ENCODE peak calls at places on chromosomes 13 and 19, in seven cellular contexts. G is A549, K is right lobe of liver, N is GM12891, A is breast epithelium, O is heart left ventricle, V is NB4. X is an unnamed sample.

GRCh38 chr13:40384976-40385857 is 281.2 kb downstream of the FOXO1 start:
- DNase-seq in O (no peak), N (no peak), K (no peak), A (no peak), V (no peak), G (no peak), X (no peak)

GRCh38 chr19:45667620-45668341 is at the start of gene GIPR:
- DNase-seq in K (peak), A (peak), O (no peak), V (peak), G (peak), N (no peak), X (no peak)

GRCh38 chr13:113672002-113672651 is 5.1 kb downstream of the GRK1 start:
- DNase-seq in K (no peak), N (no peak), O (no peak), V (no peak), G (no peak), A (no peak), X (no peak)

GRCh38 chr19:19154768-19155494 is 15.1 kb downstream of the MEF2B start:
- DNase-seq in O (no peak), G (no peak), N (no peak), A (no peak), V (no peak), K (no peak), X (no peak)

GRCh38 chr13:110467516-110467915 is 94.0 kb downstream of the RAB20 start:
- DNase-seq in V (no peak), A (no peak), K (no peak), O (no peak), N (no peak), G (no peak), X (no peak)

GRCh38 chr13:45207319-45207718 is 6.5 kb upstream of the KCTD4 start:
- DNase-seq in A (no peak), N (no peak), O (no peak), K (no peak), V (no peak), G (no peak), X (no peak)

GRCh38 chr19:28862238-28862637 is 350.7 kb downstream of the UQCRFS1 start:
- DNase-seq in A (no peak), N (no peak), V (no peak), G (no peak), K (no peak), O (no peak), X (no peak)

GRCh38 chr13:29436291-29436690 is 159.2 kb downstream of the SLC7A1 start:
- DNase-seq in O (no peak), K (no peak), V (no peak), A (no peak), G (no peak), N (no peak), X (no peak)

DNA sequence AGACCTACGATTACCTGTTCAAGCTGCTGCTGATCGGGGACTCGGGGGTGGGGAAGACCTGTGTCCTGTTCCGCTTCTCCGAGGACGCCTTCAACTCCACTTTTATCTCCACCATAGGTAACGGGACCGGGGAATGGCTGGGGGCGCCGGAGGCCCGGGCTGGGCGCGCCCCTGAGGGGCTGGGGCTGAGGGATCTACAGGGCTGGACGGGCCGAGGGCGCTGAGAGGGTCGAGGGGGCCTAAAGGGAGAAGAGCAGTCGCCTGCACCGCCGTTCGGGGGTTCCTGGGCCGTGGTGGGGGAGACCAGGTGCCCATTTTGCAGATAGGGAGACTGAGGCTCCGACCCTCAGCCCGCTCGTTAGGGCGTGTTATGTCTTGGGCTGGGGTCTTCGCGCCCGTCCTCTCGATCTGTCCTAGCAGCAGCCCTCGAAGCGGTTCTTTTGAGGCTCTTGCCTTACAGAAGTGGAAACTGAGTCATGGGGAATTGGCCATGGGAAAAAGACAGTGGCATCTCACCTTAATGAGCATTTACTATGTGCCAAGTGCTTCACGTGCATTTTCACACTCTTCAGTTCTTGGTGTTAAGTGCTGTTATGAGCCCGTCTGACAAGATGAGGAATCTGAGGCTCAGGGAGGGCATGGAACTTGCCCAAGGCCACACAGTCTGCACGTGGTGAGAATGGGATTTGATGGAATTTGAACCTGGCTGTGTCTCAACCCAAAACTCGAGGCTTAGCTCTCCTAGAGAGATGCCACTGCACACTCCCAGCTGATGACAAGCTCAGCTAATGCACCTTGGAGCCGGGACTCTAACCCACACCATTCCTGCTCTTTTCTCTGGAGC is 442 bp downstream of the RAB8A start:
- DNase-seq in N (no peak), V (no peak), A (no peak), G (no peak), K (no peak), O (no peak), X (no peak)
- TF ChIP-seq POLR2A in N (peak), V (peak), A (peak), G (no peak), K (peak), O (no peak), X (no peak)

DNA sequence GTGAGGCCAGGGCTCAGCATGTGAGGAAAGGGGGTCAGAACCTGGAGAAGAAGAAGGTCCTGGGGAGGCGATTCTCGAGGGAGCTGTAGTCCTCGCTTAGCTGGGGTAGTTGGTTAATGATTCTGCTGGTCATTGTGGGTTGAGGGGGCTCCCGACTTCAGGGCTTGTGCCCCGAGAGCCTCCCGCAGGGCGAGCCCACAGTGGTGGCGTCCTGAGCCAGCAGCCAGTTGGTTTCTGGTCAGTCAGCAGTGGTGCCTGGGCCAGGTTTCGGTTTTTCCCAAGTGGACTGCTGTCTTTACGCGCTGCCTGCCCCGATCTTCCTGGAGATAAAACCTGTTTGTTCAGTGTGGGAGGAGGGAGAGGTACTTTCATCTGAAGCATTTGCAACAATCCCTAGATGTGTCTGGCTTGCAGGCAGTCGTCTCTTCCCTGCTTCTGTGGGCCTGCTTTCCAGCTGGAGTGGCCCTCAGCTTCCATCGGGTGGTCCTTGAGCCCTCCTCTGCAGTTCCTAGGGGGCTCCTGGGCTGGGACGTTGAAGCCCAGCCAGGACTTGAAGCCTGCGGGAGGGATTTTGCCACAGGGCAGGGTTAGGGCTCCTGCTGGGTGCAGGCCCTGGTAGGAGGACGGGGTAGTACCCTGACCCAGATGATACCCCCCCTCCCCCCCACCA is 3.2 kb downstream of the PTBP1 start:
- DNase-seq in K (peak), G (no peak), V (peak), N (no peak), O (peak), A (peak), X (no peak)
- TF ChIP-seq POLR2A in K (no peak), G (no peak), V (no peak), N (peak), O (no peak), A (no peak), X (no peak)

GRCh38 chr13:30898721-30899188 is 7.3 kb upstream of the MEDAG start:
- DNase-seq in A (no peak), N (no peak), K (no peak), V (no peak), O (peak), G (peak), X (no peak)
- TF ChIP-seq POLR2A in A (no peak), N (no peak), K (no peak), V (no peak), O (no peak), G (no peak), X (no peak)

DNA sequence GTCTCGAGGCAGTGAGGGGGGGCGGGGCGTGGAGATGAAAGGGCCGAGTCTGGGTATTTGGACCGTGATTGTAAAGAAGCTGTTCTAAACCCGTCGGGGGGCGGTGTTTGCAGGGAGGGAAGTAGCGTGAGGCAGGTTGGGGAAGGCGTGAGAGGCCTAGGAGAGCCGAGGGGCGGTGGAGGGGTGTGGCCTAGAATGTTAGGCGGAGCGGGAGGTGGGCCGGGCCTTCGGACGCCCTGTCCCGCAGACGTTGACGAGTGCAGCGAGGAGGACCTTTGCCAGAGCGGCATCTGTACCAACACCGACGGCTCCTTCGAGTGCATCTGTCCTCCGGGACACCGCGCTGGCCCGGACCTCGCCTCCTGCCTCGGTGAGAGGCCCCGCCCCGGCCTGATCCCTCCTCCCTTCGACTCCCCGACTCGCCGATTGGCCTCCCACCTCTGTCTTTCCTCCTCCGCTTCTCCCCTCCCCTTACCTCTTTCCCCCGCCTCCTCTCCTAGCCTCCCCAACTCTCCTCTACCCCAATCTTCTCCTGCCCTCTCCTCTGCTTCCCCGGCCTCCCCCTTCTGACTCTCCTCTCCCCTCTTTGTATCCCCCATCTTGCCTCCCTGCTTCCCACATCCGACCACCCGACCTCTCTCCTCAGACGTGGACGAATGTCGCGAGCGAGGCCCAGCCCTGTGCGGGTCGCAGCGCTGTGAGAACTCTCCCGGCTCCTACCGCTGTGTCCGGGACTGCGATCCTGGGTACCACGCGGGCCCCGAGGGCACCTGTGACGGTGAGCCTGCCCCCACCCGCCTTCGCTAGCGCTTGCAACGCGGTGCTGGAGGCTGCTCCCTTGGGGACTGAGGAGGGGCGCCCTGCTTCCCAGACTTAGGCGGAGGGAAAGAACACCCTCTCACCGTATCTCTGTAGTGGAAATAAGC is 12.8 kb downstream of the LTBP4 start:
- DNase-seq in V (no peak), G (peak), A (peak), O (peak), K (peak), N (peak), X (peak)
- TF ChIP-seq POLR2A in V (no peak), G (no peak), A (no peak), O (no peak), K (no peak), N (no peak), X (peak)

GRCh38 chr19:3478409-3479176 is 1.7 kb downstream of the SMIM24 start:
- DNase-seq in V (peak), A (no peak), N (no peak), K (no peak), G (no peak), O (no peak), X (no peak)

GRCh38 chr19:3474614-3475013 is 5.7 kb downstream of the SMIM24 start:
- DNase-seq in G (no peak), N (no peak), K (no peak), O (no peak), V (no peak), A (no peak), X (no peak)

GRCh38 chr19:3475449-3475848 is 4.9 kb downstream of the SMIM24 start:
- DNase-seq in O (no peak), G (no peak), A (no peak), N (no peak), V (no peak), K (no peak), X (no peak)

GRCh38 chr19:3477506-3477905 is 2.8 kb downstream of the SMIM24 start:
- DNase-seq in A (no peak), G (no peak), O (no peak), N (no peak), K (no peak), V (no peak), X (no peak)

GRCh38 chr19:3476830-3477229 is 3.5 kb downstream of the SMIM24 start:
- DNase-seq in O (no peak), V (no peak), A (no peak), G (no peak), N (no peak), K (no peak), X (no peak)
- TF ChIP-seq POLR2A in O (no peak), V (no peak), A (no peak), G (no peak), N (no peak), K (no peak), X (no peak)

GRCh38 chr13:24894277-24894971 is 130.5 kb downstream of the RNF17 start:
- DNase-seq in A (no peak), V (no peak), O (no peak), N (no peak), G (no peak), K (no peak), X (no peak)
- TF ChIP-seq POLR2A in A (no peak), V (no peak), O (no peak), N (no peak), G (no peak), K (no peak), X (no peak)

GRCh38 chr13:46553886-46554855 is 1.2 kb downstream of the LRCH1 start:
- DNase-seq in G (peak), A (peak), O (peak), N (peak), V (peak), K (peak), X (no peak)
- TF ChIP-seq POLR2A in G (no peak), A (no peak), O (no peak), N (no peak), V (peak), K (peak), X (no peak)

DNA sequence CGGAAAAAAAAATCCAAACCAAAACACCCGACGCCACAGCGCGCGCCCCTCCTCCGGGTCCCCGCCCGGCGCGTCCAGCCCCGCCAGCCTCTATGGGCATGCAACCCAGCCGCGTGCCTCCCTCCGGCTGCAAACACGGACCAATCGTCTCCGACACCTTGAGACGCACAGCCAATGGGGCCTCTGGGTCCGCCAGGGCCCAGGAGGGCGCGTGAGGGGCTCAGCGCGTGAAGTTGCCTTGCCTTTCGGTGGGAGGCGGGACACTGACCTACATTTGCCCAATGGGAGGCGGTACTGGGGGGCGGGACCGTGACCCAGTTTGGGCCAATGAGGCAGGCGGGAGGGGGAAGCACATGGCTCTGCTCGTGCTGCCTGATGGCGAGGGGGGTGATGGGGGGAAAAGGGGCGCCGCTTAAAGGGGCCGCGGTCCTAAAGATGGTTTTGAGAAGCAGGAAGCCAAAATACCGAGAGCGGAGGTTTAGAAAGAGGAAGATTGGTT is 319 bp upstream of the DBP start:
- DNase-seq in A (peak), K (peak), N (peak), G (peak), V (peak), O (peak), X (peak)
- TF ChIP-seq POLR2A in A (no peak), K (no peak), N (no peak), G (no peak), V (no peak), O (no peak), X (no peak)

X was measured in H1.